ENCODE peak calls at places on chromosomes 11 and 22, in four cellular contexts. Q is H1, A is SK-N-SH, Y is HCT116. I is an unnamed sample.

GRCh38 chr11:91433284-91434010 is 791.2 kb upstream of the FAT3 start:
- DNase-seq in Q (no peak), A (no peak), Y (no peak), I (no peak)

GRCh38 chr11:130738618-130739017 is 177.7 kb downstream of the SNX19 start:
- DNase-seq in A (no peak), Q (no peak), Y (no peak), I (no peak)

GRCh38 chr11:63553759-63554158 is 9.4 kb downstream of the PLAAT2 start:
- DNase-seq in Q (no peak), Y (no peak), A (no peak), I (no peak)

GRCh38 chr11:12165237-12165875 is 55.0 kb downstream of the MICAL2 start:
- DNase-seq in Q (no peak), Y (no peak), A (no peak), I (no peak)

GRCh38 chr11:17221968-17222367 is 14.2 kb upstream of the PIK3C2A start:
- DNase-seq in A (no peak), Q (no peak), Y (no peak), I (no peak)

GRCh38 chr11:76453248-76453647 is 8.4 kb downstream of the EMSY start:
- DNase-seq in Q (no peak), Y (no peak), A (no peak), I (no peak)

GRCh38 chr22:24162377-24162927 is 18.8 kb upstream of the SUSD2 start:
- DNase-seq in Q (no peak), A (no peak), Y (no peak), I (no peak)

GRCh38 chr11:86919557-86920210 is 35.5 kb downstream of the FZD4 start:
- DNase-seq in Q (no peak), A (peak; percentile 56), Y (peak; percentile 54), I (peak; percentile 76)

GRCh38 chr22:43305806-43306205 is 37.4 kb downstream of the SCUBE1 start:
- DNase-seq in Q (no peak), Y (no peak), A (peak; percentile 64), I (no peak)

GRCh38 chr11:74746868-74747267 is 1.8 kb upstream of the RNF169 start:
- DNase-seq in Y (no peak), A (peak; percentile 50), Q (no peak), I (no peak)

GRCh38 chr11:111429066-111429506 is 50.0 kb upstream of the POU2AF1 start:
- DNase-seq in Y (peak; percentile 39), Q (no peak), A (peak; percentile 42), I (no peak)

GRCh38 chr22:28810839-28811491 is 10.6 kb upstream of the XBP1 start:
- DNase-seq in A (no peak), Y (no peak), Q (no peak), I (no peak)

GRCh38 chr11:123137496-123138270 is 57.4 kb downstream of the CLMP start:
- DNase-seq in Q (peak; percentile 34), A (peak; percentile 85), Y (no peak), I (no peak)

GRCh38 chr11:94851864-94852581 is 83.9 kb downstream of the AMOTL1 start:
- DNase-seq in Q (no peak), A (no peak), Y (no peak), I (no peak)

GRCh38 chr11:73143126-73143838 is 1.2 kb upstream of the FCHSD2 start:
- DNase-seq in Q (no peak), A (peak; percentile 33), Y (no peak), I (peak; percentile 25)

GRCh38 chr11:87127131-87127530 is 89.4 kb downstream of the TMEM135 start:
- DNase-seq in A (no peak), Q (no peak), Y (no peak), I (no peak)

GRCh38 chr11:94796863-94797262 is 28.7 kb downstream of the AMOTL1 start:
- DNase-seq in A (no peak), Y (no peak), Q (no peak), I (no peak)

GRCh38 chr22:45880732-45881523 is 96.0 kb downstream of the WNT7B start:
- DNase-seq in A (no peak), Y (no peak), Q (no peak), I (no peak)

GRCh38 chr22:39219071-39220050 is 25.4 kb downstream of the PDGFB start:
- DNase-seq in A (no peak), Q (no peak), Y (no peak), I (no peak)

GRCh38 chr11:88353386-88353785 is 15.8 kb upstream of the CTSC start:
- DNase-seq in Q (no peak), Y (no peak), A (no peak), I (no peak)
- TF ChIP-seq JUND in Q (no peak), Y (no peak), A (no peak), I (no peak)

GRCh38 chr11:32430586-32431357 is 4.6 kb downstream of the WT1 start:
- DNase-seq in Y (no peak), Q (no peak), A (peak; percentile 54), I (no peak)
- TF ChIP-seq JUND in Y (no peak), Q (no peak), A (no peak), I (no peak)

DNA sequence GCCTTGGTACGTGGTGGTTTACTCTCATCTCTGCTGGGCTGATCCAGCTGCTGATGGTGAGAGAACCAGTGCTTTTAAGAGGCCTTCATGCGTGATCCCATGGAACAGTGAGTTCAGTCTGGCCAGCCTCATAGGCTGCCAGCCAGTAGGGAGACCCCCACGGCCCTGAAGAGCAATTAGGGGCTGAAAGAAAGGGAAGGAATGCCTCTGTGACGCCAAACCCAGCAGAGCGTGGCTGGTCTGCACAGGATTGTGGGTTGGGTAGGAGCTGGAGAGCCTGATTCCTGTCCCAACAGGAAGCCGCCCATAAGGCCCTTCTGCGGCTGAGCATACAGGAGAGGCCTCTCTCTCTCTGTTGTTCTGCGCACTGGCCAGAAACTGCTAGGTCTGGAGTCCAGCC is 181.5 kb upstream of the E2F8 start:
- DNase-seq in Y (no peak), A (no peak), Q (no peak), I (no peak)
- TF ChIP-seq JUND in Y (no peak), A (no peak), Q (no peak), I (no peak)

GRCh38 chr22:50507991-50508884 is at the start of gene NCAPH2:
- DNase-seq in Y (peak; percentile 94), A (peak; percentile 100), Q (peak; percentile 89), I (peak; percentile 96)

GRCh38 chr22:50505776-50506610 is 1.5 kb downstream of the LMF2 start:
- DNase-seq in A (no peak), Q (no peak), Y (no peak), I (no peak)

GRCh38 chr22:50507421-50507990 is at the start of gene LMF2:
- DNase-seq in A (peak; percentile 98), Y (no peak), Q (no peak), I (peak; percentile 81)

GRCh38 chr22:50505276-50505775 is 2.2 kb downstream of the LMF2 start:
- DNase-seq in Q (no peak), A (no peak), Y (no peak), I (no peak)

GRCh38 chr22:50506611-50507420 is 686 bp downstream of the LMF2 start:
- DNase-seq in Q (no peak), Y (no peak), A (no peak), I (no peak)
- TF ChIP-seq JUND in Q (no peak), Y (no peak), A (no peak), I (no peak)

DNA sequence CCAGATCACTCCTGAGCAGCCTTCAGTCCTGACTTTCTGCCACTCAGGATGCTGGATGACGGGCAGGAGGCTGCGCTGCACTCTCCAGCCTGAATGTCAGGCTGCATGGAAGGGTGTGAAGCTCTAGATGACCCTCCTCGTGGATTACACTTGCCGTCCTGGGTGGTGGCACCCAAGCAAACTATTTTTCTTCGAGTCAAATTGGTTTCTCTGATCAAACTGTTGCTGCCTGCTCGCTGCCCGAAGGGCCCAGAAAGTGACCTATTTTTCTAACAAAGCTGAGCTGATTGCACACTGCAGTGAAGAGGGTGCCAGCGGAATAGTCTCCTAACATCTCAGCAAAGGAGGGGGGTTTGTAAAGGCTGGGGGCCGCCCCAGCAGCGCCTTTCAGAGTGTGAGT is 537.9 kb downstream of the BRD1 start:
- DNase-seq in A (no peak), Y (no peak), Q (no peak), I (no peak)
- TF ChIP-seq JUND in A (no peak), Y (no peak), Q (no peak), I (no peak)

I was measured in T47D.